ENCODE peak calls at places on chromosome 21, in ten cellular contexts. One of them, this sample, is unnamed. For H3K27me3, the result is how much of the 10 kb centered on the place peaks cover.

GRCh38 chr21:33642896-33643657 is 776 bp downstream of the ITSN1 start:
- DNase-seq in bronchial epithelial cell: peak
- DNase-seq in IMR-90: peak
- DNase-seq in CD8-positive, alpha-beta memory T cell: peak
- DNase-seq in heart right ventricle: peak
- DNase-seq in BE2C: peak
- DNase-seq in adipocyte: peak
- DNase-seq in neural progenitor cell: peak
- DNase-seq in aorta: peak
- DNase-seq in Panc1: no peak
- DNase-seq in this sample: no peak

GRCh38 chr21:22342855-22343254 is 1344.6 kb downstream of the NCAM2 start:
- DNase-seq in neural progenitor cell: no peak
- DNase-seq in CD8-positive, alpha-beta memory T cell: no peak
- DNase-seq in Panc1: no peak
- DNase-seq in bronchial epithelial cell: no peak
- DNase-seq in heart right ventricle: no peak
- DNase-seq in IMR-90: no peak
- DNase-seq in aorta: no peak
- DNase-seq in BE2C: no peak
- DNase-seq in adipocyte: no peak
- DNase-seq in this sample: no peak

GRCh38 chr21:36250423-36251075 is 69.4 kb upstream of the MORC3 start:
- DNase-seq in CD8-positive, alpha-beta memory T cell: no peak
- DNase-seq in aorta: no peak
- DNase-seq in heart right ventricle: no peak
- DNase-seq in Panc1: no peak
- DNase-seq in IMR-90: no peak
- DNase-seq in adipocyte: no peak
- DNase-seq in neural progenitor cell: peak
- DNase-seq in BE2C: no peak
- DNase-seq in bronchial epithelial cell: no peak
- DNase-seq in this sample: no peak

GRCh38 chr21:46325073-46325912 is 1.3 kb downstream of the PCNT start:
- DNase-seq in BE2C: peak
- DNase-seq in neural progenitor cell: peak
- DNase-seq in aorta: peak
- DNase-seq in Panc1: no peak
- DNase-seq in bronchial epithelial cell: peak
- DNase-seq in adipocyte: peak
- DNase-seq in heart right ventricle: peak
- DNase-seq in IMR-90: peak
- DNase-seq in CD8-positive, alpha-beta memory T cell: no peak
- DNase-seq in this sample: peak

GRCh38 chr21:37787456-37787855 is 128.8 kb downstream of the KCNJ6 start:
- DNase-seq in Panc1: no peak
- DNase-seq in aorta: no peak
- DNase-seq in adipocyte: peak
- DNase-seq in CD8-positive, alpha-beta memory T cell: no peak
- DNase-seq in IMR-90: peak
- DNase-seq in BE2C: no peak
- DNase-seq in bronchial epithelial cell: peak
- DNase-seq in neural progenitor cell: no peak
- DNase-seq in heart right ventricle: no peak
- DNase-seq in this sample: no peak

GRCh38 chr21:43866233-43866632 is 1.2 kb downstream of the AGPAT3 start:
- DNase-seq in CD8-positive, alpha-beta memory T cell: peak
- DNase-seq in Panc1: no peak
- DNase-seq in aorta: peak
- DNase-seq in BE2C: peak
- DNase-seq in heart right ventricle: peak
- DNase-seq in bronchial epithelial cell: peak
- DNase-seq in adipocyte: peak
- DNase-seq in IMR-90: peak
- DNase-seq in neural progenitor cell: peak
- DNase-seq in this sample: peak

GRCh38 chr21:35020446-35020845 is 28.7 kb downstream of the RUNX1 start:
- DNase-seq in heart right ventricle: no peak
- DNase-seq in CD8-positive, alpha-beta memory T cell: no peak
- DNase-seq in bronchial epithelial cell: no peak
- DNase-seq in adipocyte: no peak
- DNase-seq in IMR-90: no peak
- DNase-seq in BE2C: no peak
- DNase-seq in neural progenitor cell: no peak
- DNase-seq in Panc1: no peak
- DNase-seq in aorta: no peak
- DNase-seq in this sample: peak

GRCh38 chr21:29228306-29228705 is 70.4 kb upstream of the BACH1 start:
- DNase-seq in bronchial epithelial cell: no peak
- DNase-seq in Panc1: no peak
- DNase-seq in CD8-positive, alpha-beta memory T cell: no peak
- DNase-seq in aorta: no peak
- DNase-seq in adipocyte: no peak
- DNase-seq in neural progenitor cell: no peak
- DNase-seq in heart right ventricle: no peak
- DNase-seq in BE2C: no peak
- DNase-seq in IMR-90: no peak
- DNase-seq in this sample: no peak

GRCh38 chr21:25838809-25839208 is 104.0 kb downstream of the GABPA start:
- DNase-seq in adipocyte: peak
- DNase-seq in heart right ventricle: no peak
- DNase-seq in neural progenitor cell: no peak
- DNase-seq in aorta: no peak
- DNase-seq in CD8-positive, alpha-beta memory T cell: no peak
- DNase-seq in bronchial epithelial cell: peak
- DNase-seq in IMR-90: peak
- DNase-seq in Panc1: no peak
- DNase-seq in BE2C: no peak
- DNase-seq in this sample: no peak

GRCh38 chr21:25834376-25834775 is 99.6 kb downstream of the GABPA start:
- DNase-seq in CD8-positive, alpha-beta memory T cell: no peak
- DNase-seq in neural progenitor cell: no peak
- DNase-seq in BE2C: no peak
- DNase-seq in heart right ventricle: no peak
- DNase-seq in aorta: no peak
- DNase-seq in adipocyte: no peak
- DNase-seq in IMR-90: no peak
- DNase-seq in Panc1: no peak
- DNase-seq in bronchial epithelial cell: peak
- DNase-seq in this sample: no peak

GRCh38 chr21:25836396-25836795 is 101.6 kb downstream of the GABPA start:
- DNase-seq in aorta: no peak
- DNase-seq in BE2C: no peak
- DNase-seq in adipocyte: peak
- DNase-seq in neural progenitor cell: no peak
- DNase-seq in IMR-90: no peak
- DNase-seq in Panc1: no peak
- DNase-seq in CD8-positive, alpha-beta memory T cell: no peak
- DNase-seq in bronchial epithelial cell: no peak
- DNase-seq in heart right ventricle: no peak
- DNase-seq in this sample: no peak

GRCh38 chr21:25835397-25835796 is 100.6 kb downstream of the GABPA start:
- DNase-seq in Panc1: no peak
- DNase-seq in aorta: no peak
- DNase-seq in adipocyte: no peak
- DNase-seq in IMR-90: no peak
- DNase-seq in neural progenitor cell: peak
- DNase-seq in heart right ventricle: no peak
- DNase-seq in BE2C: no peak
- DNase-seq in CD8-positive, alpha-beta memory T cell: no peak
- DNase-seq in bronchial epithelial cell: no peak
- DNase-seq in this sample: no peak

GRCh38 chr21:25837545-25838263 is 102.9 kb downstream of the GABPA start:
- DNase-seq in CD8-positive, alpha-beta memory T cell: no peak
- DNase-seq in bronchial epithelial cell: no peak
- DNase-seq in BE2C: no peak
- DNase-seq in adipocyte: peak
- DNase-seq in IMR-90: peak
- DNase-seq in heart right ventricle: no peak
- DNase-seq in Panc1: no peak
- DNase-seq in aorta: no peak
- DNase-seq in neural progenitor cell: no peak
- DNase-seq in this sample: no peak
- H3K27me3 ChIP-seq in CD8-positive, alpha-beta memory T cell: under half
- H3K27me3 ChIP-seq in bronchial epithelial cell: under half
- H3K27me3 ChIP-seq in BE2C: under half
- H3K27me3 ChIP-seq in adipocyte: under half
- H3K27me3 ChIP-seq in IMR-90: under half
- H3K27me3 ChIP-seq in heart right ventricle: under half
- H3K27me3 ChIP-seq in Panc1: under half
- H3K27me3 ChIP-seq in aorta: under half
- H3K27me3 ChIP-seq in neural progenitor cell: under half
- H3K27me3 ChIP-seq in this sample: under half

GRCh38 chr21:42091899-42092508 is 20.9 kb downstream of the UMODL1 start:
- DNase-seq in IMR-90: no peak
- DNase-seq in adipocyte: no peak
- DNase-seq in aorta: peak
- DNase-seq in neural progenitor cell: peak
- DNase-seq in heart right ventricle: no peak
- DNase-seq in bronchial epithelial cell: no peak
- DNase-seq in BE2C: no peak
- DNase-seq in CD8-positive, alpha-beta memory T cell: no peak
- DNase-seq in Panc1: no peak
- DNase-seq in this sample: no peak

GRCh38 chr21:42088658-42089057 is 17.5 kb downstream of the UMODL1 start:
- DNase-seq in BE2C: no peak
- DNase-seq in adipocyte: no peak
- DNase-seq in aorta: no peak
- DNase-seq in CD8-positive, alpha-beta memory T cell: no peak
- DNase-seq in heart right ventricle: no peak
- DNase-seq in Panc1: no peak
- DNase-seq in IMR-90: no peak
- DNase-seq in neural progenitor cell: no peak
- DNase-seq in bronchial epithelial cell: no peak
- DNase-seq in this sample: no peak

GRCh38 chr21:42089093-42089631 is 18.0 kb downstream of the UMODL1 start:
- DNase-seq in neural progenitor cell: no peak
- DNase-seq in bronchial epithelial cell: no peak
- DNase-seq in BE2C: no peak
- DNase-seq in IMR-90: no peak
- DNase-seq in aorta: no peak
- DNase-seq in CD8-positive, alpha-beta memory T cell: peak
- DNase-seq in heart right ventricle: no peak
- DNase-seq in adipocyte: no peak
- DNase-seq in Panc1: no peak
- DNase-seq in this sample: no peak

GRCh38 chr21:42088148-42088547 is 17.0 kb downstream of the UMODL1 start:
- DNase-seq in bronchial epithelial cell: no peak
- DNase-seq in adipocyte: no peak
- DNase-seq in BE2C: no peak
- DNase-seq in heart right ventricle: no peak
- DNase-seq in Panc1: no peak
- DNase-seq in IMR-90: no peak
- DNase-seq in aorta: no peak
- DNase-seq in neural progenitor cell: no peak
- DNase-seq in CD8-positive, alpha-beta memory T cell: no peak
- DNase-seq in this sample: no peak

DNA sequence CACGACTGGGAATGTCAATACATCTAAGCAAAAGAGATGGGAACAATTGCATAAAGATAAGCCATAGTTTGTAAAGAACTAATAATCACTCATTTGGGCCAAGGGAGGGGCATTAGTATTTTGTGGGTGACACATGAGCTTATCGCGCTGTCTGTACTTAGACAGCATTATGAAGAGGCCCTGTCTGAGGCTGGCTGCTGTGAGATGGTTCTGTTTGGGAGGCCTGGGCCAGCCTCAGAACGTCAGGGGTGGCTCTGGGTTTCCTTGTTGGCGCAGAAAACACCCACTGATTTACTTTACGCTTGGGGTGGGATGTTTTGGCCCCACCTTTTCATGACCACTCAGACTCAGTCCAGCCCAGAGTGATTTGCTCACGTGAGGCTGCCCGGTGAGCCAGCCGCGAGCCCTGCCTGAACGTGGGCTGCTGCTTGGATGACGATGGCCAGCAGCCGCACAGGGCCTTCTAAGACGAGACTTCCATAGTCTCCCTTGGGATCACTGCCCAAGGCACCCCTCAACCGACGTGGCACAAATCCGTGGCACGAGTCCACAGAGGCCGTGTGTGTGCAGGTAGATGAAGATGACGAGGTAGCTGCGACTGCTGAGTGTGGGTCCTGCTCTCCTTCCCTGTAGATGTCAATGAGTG is 18.7 kb downstream of the UMODL1 start:
- DNase-seq in adipocyte: no peak
- DNase-seq in Panc1: no peak
- DNase-seq in neural progenitor cell: no peak
- DNase-seq in heart right ventricle: no peak
- DNase-seq in BE2C: no peak
- DNase-seq in CD8-positive, alpha-beta memory T cell: peak
- DNase-seq in bronchial epithelial cell: no peak
- DNase-seq in IMR-90: no peak
- DNase-seq in aorta: peak
- DNase-seq in this sample: no peak
- H3K4me3 ChIP-seq in adipocyte: no peak
- H3K4me3 ChIP-seq in Panc1: no peak
- H3K4me3 ChIP-seq in neural progenitor cell: no peak
- H3K4me3 ChIP-seq in heart right ventricle: no peak
- H3K4me3 ChIP-seq in BE2C: no peak
- H3K4me3 ChIP-seq in CD8-positive, alpha-beta memory T cell: no peak
- H3K4me3 ChIP-seq in bronchial epithelial cell: no peak
- H3K4me3 ChIP-seq in IMR-90: no peak
- H3K4me3 ChIP-seq in aorta: no peak
- H3K4me3 ChIP-seq in this sample: no peak

GRCh38 chr21:42061195-42061865 is 9.8 kb upstream of the UMODL1 start:
- DNase-seq in bronchial epithelial cell: no peak
- DNase-seq in CD8-positive, alpha-beta memory T cell: no peak
- DNase-seq in heart right ventricle: peak
- DNase-seq in aorta: peak
- DNase-seq in BE2C: no peak
- DNase-seq in neural progenitor cell: no peak
- DNase-seq in Panc1: no peak
- DNase-seq in IMR-90: no peak
- DNase-seq in adipocyte: no peak
- DNase-seq in this sample: no peak

GRCh38 chr21:42061866-42062542 is 9.1 kb upstream of the UMODL1 start:
- DNase-seq in adipocyte: no peak
- DNase-seq in aorta: no peak
- DNase-seq in Panc1: no peak
- DNase-seq in IMR-90: no peak
- DNase-seq in bronchial epithelial cell: no peak
- DNase-seq in CD8-positive, alpha-beta memory T cell: peak
- DNase-seq in BE2C: no peak
- DNase-seq in neural progenitor cell: peak
- DNase-seq in heart right ventricle: no peak
- DNase-seq in this sample: peak

GRCh38 chr21:42063206-42063577 is 7.9 kb upstream of the UMODL1 start:
- DNase-seq in aorta: peak
- DNase-seq in IMR-90: no peak
- DNase-seq in heart right ventricle: no peak
- DNase-seq in Panc1: no peak
- DNase-seq in neural progenitor cell: no peak
- DNase-seq in bronchial epithelial cell: no peak
- DNase-seq in CD8-positive, alpha-beta memory T cell: no peak
- DNase-seq in adipocyte: no peak
- DNase-seq in BE2C: no peak
- DNase-seq in this sample: no peak

GRCh38 chr21:42062543-42063022 is 8.5 kb upstream of the UMODL1 start:
- DNase-seq in neural progenitor cell: no peak
- DNase-seq in Panc1: no peak
- DNase-seq in heart right ventricle: no peak
- DNase-seq in IMR-90: no peak
- DNase-seq in bronchial epithelial cell: no peak
- DNase-seq in adipocyte: no peak
- DNase-seq in CD8-positive, alpha-beta memory T cell: peak
- DNase-seq in BE2C: no peak
- DNase-seq in aorta: peak
- DNase-seq in this sample: peak

GRCh38 chr21:42063578-42064521 is 7.3 kb upstream of the UMODL1 start:
- DNase-seq in adipocyte: no peak
- DNase-seq in aorta: peak
- DNase-seq in Panc1: no peak
- DNase-seq in neural progenitor cell: peak
- DNase-seq in bronchial epithelial cell: peak
- DNase-seq in heart right ventricle: no peak
- DNase-seq in CD8-positive, alpha-beta memory T cell: peak
- DNase-seq in BE2C: no peak
- DNase-seq in IMR-90: no peak
- DNase-seq in this sample: peak
- H3K27me3 ChIP-seq in adipocyte: half or more
- H3K27me3 ChIP-seq in aorta: under half
- H3K27me3 ChIP-seq in Panc1: under half
- H3K27me3 ChIP-seq in neural progenitor cell: under half
- H3K27me3 ChIP-seq in bronchial epithelial cell: under half
- H3K27me3 ChIP-seq in heart right ventricle: under half
- H3K27me3 ChIP-seq in CD8-positive, alpha-beta memory T cell: under half
- H3K27me3 ChIP-seq in BE2C: under half
- H3K27me3 ChIP-seq in IMR-90: under half
- H3K27me3 ChIP-seq in this sample: under half

GRCh38 chr21:39641827-39642450 is 29.2 kb downstream of the B3GALT5 start:
- DNase-seq in Panc1: no peak
- DNase-seq in CD8-positive, alpha-beta memory T cell: no peak
- DNase-seq in heart right ventricle: no peak
- DNase-seq in bronchial epithelial cell: no peak
- DNase-seq in aorta: no peak
- DNase-seq in IMR-90: no peak
- DNase-seq in BE2C: no peak
- DNase-seq in neural progenitor cell: no peak
- DNase-seq in adipocyte: no peak
- DNase-seq in this sample: no peak
- H3K4me3 ChIP-seq in Panc1: no peak
- H3K4me3 ChIP-seq in CD8-positive, alpha-beta memory T cell: no peak
- H3K4me3 ChIP-seq in heart right ventricle: no peak
- H3K4me3 ChIP-seq in bronchial epithelial cell: no peak
- H3K4me3 ChIP-seq in aorta: no peak
- H3K4me3 ChIP-seq in IMR-90: no peak
- H3K4me3 ChIP-seq in BE2C: no peak
- H3K4me3 ChIP-seq in neural progenitor cell: no peak
- H3K4me3 ChIP-seq in adipocyte: no peak
- H3K4me3 ChIP-seq in this sample: no peak

This sample was measured in effector memory CD4-positive, alpha-beta T cell.